ENCODE peak calls at places on chromosomes 4 and X, in ten cellular contexts. W is IMR-90, A is HCT116, J is A549, E is esophagus muscularis mucosa, U is tibial nerve, P is spleen, S is Peyer's patch, F is testis, V is K562. Y is an unnamed sample.

GRCh38 chr4:113784497-113785254 is 23.1 kb upstream of the CAMK2D start:
- DNase-seq in A (peak; percentile 6), U (no peak), J (no peak), V (no peak), W (peak; percentile 99), S (no peak), E (no peak), P (no peak), F (no peak), Y (no peak)

GRCh38 chrX:118271770-118272169 is 74.1 kb upstream of the WDR44 start:
- DNase-seq in J (no peak), S (no peak), P (no peak), F (no peak), V (no peak), A (no peak), U (no peak), E (no peak), W (peak; percentile 35), Y (no peak)

GRCh38 chr4:112425823-112426222 is 90.2 kb downstream of the NEUROG2 start:
- DNase-seq in U (no peak), F (no peak), W (no peak), E (no peak), V (no peak), A (no peak), J (no peak), P (no peak), S (no peak), Y (no peak)

GRCh38 chr4:147482281-147482680 is 1.4 kb downstream of the EDNRA start:
- DNase-seq in W (no peak), A (no peak), J (no peak), P (no peak), U (no peak), E (no peak), F (no peak), V (no peak), S (no peak), Y (no peak)

GRCh38 chr4:165096776-165097175 is 15.9 kb downstream of the TMEM192 start:
- DNase-seq in W (peak; percentile 44), J (peak; percentile 6), F (no peak), S (no peak), E (no peak), A (no peak), U (no peak), V (no peak), P (no peak), Y (no peak)

GRCh38 chr4:52868138-52868537 is 6.0 kb downstream of the RASL11B start:
- DNase-seq in A (no peak), S (no peak), J (no peak), V (no peak), P (no peak), W (no peak), E (no peak), F (peak; percentile 77), U (no peak), Y (peak; percentile 84)

GRCh38 chrX:41670108-41670507 is 18.7 kb upstream of the GPR34 start:
- DNase-seq in V (no peak), U (no peak), E (no peak), A (no peak), P (no peak), J (no peak), S (no peak), F (no peak), W (peak; percentile 7), Y (no peak)

GRCh38 chr4:42302348-42302747 is 94.9 kb upstream of the SHISA3 start:
- DNase-seq in F (peak; percentile 33), E (no peak), P (no peak), A (peak; percentile 43), V (peak; percentile 23), J (no peak), S (no peak), U (peak; percentile 48), W (peak; percentile 9), Y (peak; percentile 31)

GRCh38 chrX:68261060-68261672 is 172.1 kb downstream of the OPHN1 start:
- DNase-seq in U (peak; percentile 5), F (no peak), E (no peak), V (no peak), W (peak; percentile 20), J (no peak), S (no peak), P (no peak), A (no peak), Y (no peak)

GRCh38 chrX:39121903-39122302 is 320.6 kb downstream of the MID1IP1 start:
- DNase-seq in J (no peak), A (no peak), W (no peak), U (no peak), F (no peak), E (no peak), P (no peak), V (no peak), S (no peak), Y (no peak)

GRCh38 chrX:19392078-19392477 is 48.4 kb downstream of the PDHA1 start:
- DNase-seq in S (no peak), P (no peak), J (no peak), U (no peak), A (no peak), E (no peak), F (no peak), V (no peak), W (no peak), Y (no peak)

GRCh38 chrX:11474576-11474975 is 181.4 kb downstream of the AMELX start:
- DNase-seq in P (no peak), J (no peak), S (no peak), V (no peak), F (no peak), E (no peak), A (no peak), W (no peak), U (no peak), Y (no peak)

GRCh38 chrX:140343226-140343873 is 161.5 kb downstream of the SOX3 start:
- DNase-seq in A (no peak), P (no peak), J (no peak), U (no peak), V (no peak), E (no peak), W (peak; percentile 1), S (no peak), F (no peak), Y (no peak)

GRCh38 chr4:26858947-26859401 is 1.7 kb upstream of the STIM2 start:
- DNase-seq in U (no peak), V (no peak), P (no peak), S (no peak), E (no peak), J (no peak), F (no peak), W (peak; percentile 34), A (no peak), Y (no peak)

GRCh38 chrX:111167334-111167733 is 71.3 kb downstream of the PAK3 start:
- DNase-seq in E (no peak), V (no peak), S (no peak), W (no peak), U (no peak), P (no peak), A (no peak), F (no peak), J (no peak), Y (no peak)

GRCh38 chrX:1077140-1077539 is 135.3 kb downstream of the CRLF2 start:
- DNase-seq in W (no peak), S (no peak), U (no peak), V (no peak), A (no peak), P (no peak), J (no peak), F (no peak), E (no peak), Y (no peak)

GRCh38 chr4:130563185-130563890 is 1467.4 kb downstream of the C4orf33 start:
- DNase-seq in A (peak; percentile 66), P (no peak), W (peak; percentile 72), U (peak; percentile 41), S (no peak), F (peak; percentile 29), E (no peak), V (no peak), J (peak; percentile 7), Y (peak; percentile 27)
- TF ChIP-seq CTCF in A (peak; percentile 34), P (peak; percentile 21), W (peak; percentile 67), U (peak; percentile 23), S (no peak), F (no peak), E (peak; percentile 25), V (no peak), J (peak; percentile 44), Y (peak; percentile 40)

DNA sequence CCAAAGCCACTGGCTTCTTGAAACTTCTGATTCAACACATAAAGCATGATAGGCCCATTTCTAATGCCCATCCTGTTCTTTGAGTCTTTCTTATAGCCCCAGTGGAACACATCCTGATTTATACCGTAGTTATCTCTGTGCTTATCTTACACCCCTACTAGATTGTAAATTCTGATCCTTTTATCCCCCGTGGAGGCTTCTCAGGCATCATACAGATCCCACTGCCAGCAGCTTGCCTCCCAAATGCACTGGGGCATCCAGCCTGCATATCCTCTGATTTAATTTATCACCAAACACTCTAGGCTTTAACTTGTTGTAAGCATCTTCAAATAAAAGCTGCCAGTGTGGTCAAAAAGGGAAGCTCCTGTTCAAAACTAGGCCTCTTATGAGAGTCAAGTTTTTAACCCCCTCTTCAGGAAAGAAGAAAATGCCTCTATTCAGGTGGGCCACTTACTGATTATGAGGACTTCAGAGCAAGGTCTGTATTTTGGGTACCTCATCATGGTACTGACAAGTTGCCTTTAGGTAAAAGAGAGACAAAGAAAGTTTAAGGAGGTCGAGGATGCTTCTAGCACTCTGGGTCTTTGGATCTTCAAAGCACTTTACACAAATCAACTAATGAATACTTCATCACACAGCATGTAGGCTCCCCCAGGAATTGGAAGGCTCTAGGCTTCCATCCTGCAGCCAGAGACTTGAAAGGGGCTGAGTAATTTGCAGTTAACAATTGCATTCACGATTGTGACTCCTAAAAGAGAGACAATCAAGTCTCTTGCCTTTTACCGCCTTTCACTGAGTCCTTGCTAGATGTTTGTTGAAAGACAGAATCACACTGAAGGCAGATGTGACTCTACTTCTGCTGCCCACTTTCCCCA is 95.8 kb upstream of the LDB2 start:
- DNase-seq in U (no peak), A (no peak), V (no peak), J (no peak), E (no peak), W (no peak), P (no peak), F (no peak), S (no peak), Y (no peak)
- TF ChIP-seq POLR2A in U (no peak), A (no peak), V (no peak), J (no peak), E (no peak), W (no peak), P (no peak), F (no peak), S (no peak), Y (no peak)

DNA sequence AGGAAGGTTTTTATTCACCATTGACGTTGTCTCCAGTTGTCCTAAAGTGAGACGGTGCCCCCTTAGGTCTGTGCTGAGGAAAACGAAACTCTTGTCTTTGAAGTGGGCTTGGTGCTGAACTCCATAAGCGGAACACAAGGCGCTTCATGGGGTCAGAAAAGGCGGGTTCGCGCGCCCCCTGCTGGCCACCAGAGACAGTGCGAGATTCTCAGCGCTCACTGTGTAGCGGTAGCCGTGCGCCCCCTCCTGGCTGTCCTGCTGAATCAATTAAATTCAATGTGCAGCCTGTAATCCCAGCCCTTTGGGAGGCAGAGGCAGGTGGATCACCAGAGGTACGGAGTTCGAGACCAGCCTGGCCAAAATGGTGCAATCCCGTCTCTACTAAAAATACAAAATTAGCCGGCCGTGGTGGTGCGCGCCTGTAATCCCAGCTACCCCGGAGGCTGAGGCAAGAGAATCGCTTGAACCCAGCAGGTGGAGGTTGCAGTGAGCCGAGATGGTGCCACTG is 64.1 kb downstream of the RLIM start:
- DNase-seq in W (peak; percentile 67), P (peak; percentile 95), A (peak; percentile 51), F (peak; percentile 88), J (peak; percentile 34), E (peak; percentile 94), U (peak; percentile 77), V (peak; percentile 62), S (peak; percentile 86), Y (peak; percentile 83)
- H3K4me1 ChIP-seq in W (no peaks in the 10 kb centered on the region), P (peaks cover 7% of the 10 kb centered on the region), A (no peaks in the 10 kb centered on the region), F (no peaks in the 10 kb centered on the region), J (no peaks in the 10 kb centered on the region), E (no peaks in the 10 kb centered on the region), U (no peaks in the 10 kb centered on the region), V (no peaks in the 10 kb centered on the region), S (no peaks in the 10 kb centered on the region), Y (no peaks in the 10 kb centered on the region)

GRCh38 chr4:76251448-76252270 is at the start of gene FAM47E:
- DNase-seq in S (peak; percentile 94), F (peak; percentile 90), W (peak; percentile 6), P (peak; percentile 90), U (peak; percentile 9), V (peak; percentile 28), A (no peak), J (peak; percentile 24), E (no peak), Y (peak; percentile 83)
- TF ChIP-seq CTCF in S (peak; percentile 32), F (peak; percentile 10), W (peak; percentile 12), P (peak; percentile 29), U (no peak), V (no peak), A (no peak), J (peak; percentile 37), E (peak; percentile 34), Y (no peak)